ENCODE peak calls at places on chromosome 21, in nine cellular contexts. One of them, this sample, is unnamed.

GRCh38 chr21:35234725-35235124 is 185.6 kb upstream of the RUNX1 start:
- DNase-seq in omental fat pad: no peak
- DNase-seq in IMR-90: no peak
- DNase-seq in brain microvascular endothelial cell: no peak
- DNase-seq in left ventricle myocardium inferior: no peak
- DNase-seq in stomach: no peak
- DNase-seq in GM06990: peak
- DNase-seq in epithelial cell of esophagus: no peak
- DNase-seq in cardiac fibroblast: no peak
- DNase-seq in this sample: no peak

GRCh38 chr21:43667191-43667904 is 8.0 kb downstream of the RRP1B start:
- DNase-seq in left ventricle myocardium inferior: no peak
- DNase-seq in cardiac fibroblast: peak
- DNase-seq in GM06990: no peak
- DNase-seq in IMR-90: peak
- DNase-seq in epithelial cell of esophagus: peak
- DNase-seq in stomach: no peak
- DNase-seq in brain microvascular endothelial cell: peak
- DNase-seq in omental fat pad: no peak
- DNase-seq in this sample: no peak

GRCh38 chr21:36207577-36208320 is 51.1 kb downstream of the DOP1B start:
- DNase-seq in brain microvascular endothelial cell: peak
- DNase-seq in IMR-90: peak
- DNase-seq in omental fat pad: no peak
- DNase-seq in stomach: no peak
- DNase-seq in left ventricle myocardium inferior: no peak
- DNase-seq in cardiac fibroblast: peak
- DNase-seq in GM06990: no peak
- DNase-seq in epithelial cell of esophagus: peak
- DNase-seq in this sample: no peak

GRCh38 chr21:42553435-42553834 is 39.8 kb downstream of the SLC37A1 start:
- DNase-seq in stomach: no peak
- DNase-seq in IMR-90: no peak
- DNase-seq in cardiac fibroblast: no peak
- DNase-seq in left ventricle myocardium inferior: no peak
- DNase-seq in epithelial cell of esophagus: no peak
- DNase-seq in brain microvascular endothelial cell: no peak
- DNase-seq in GM06990: no peak
- DNase-seq in omental fat pad: no peak
- DNase-seq in this sample: no peak

GRCh38 chr21:46605759-46606426 is 1.0 kb upstream of the S100B start:
- DNase-seq in left ventricle myocardium inferior: peak
- DNase-seq in brain microvascular endothelial cell: no peak
- DNase-seq in epithelial cell of esophagus: no peak
- DNase-seq in GM06990: peak
- DNase-seq in IMR-90: no peak
- DNase-seq in omental fat pad: no peak
- DNase-seq in cardiac fibroblast: no peak
- DNase-seq in stomach: peak
- DNase-seq in this sample: peak

GRCh38 chr21:42777757-42778344 is 101.5 kb downstream of the WDR4 start:
- DNase-seq in left ventricle myocardium inferior: no peak
- DNase-seq in cardiac fibroblast: no peak
- DNase-seq in IMR-90: no peak
- DNase-seq in brain microvascular endothelial cell: no peak
- DNase-seq in epithelial cell of esophagus: no peak
- DNase-seq in stomach: no peak
- DNase-seq in GM06990: no peak
- DNase-seq in omental fat pad: no peak
- DNase-seq in this sample: peak

GRCh38 chr21:34942911-34943310 is 106.2 kb downstream of the RUNX1 start:
- DNase-seq in stomach: no peak
- DNase-seq in brain microvascular endothelial cell: no peak
- DNase-seq in cardiac fibroblast: no peak
- DNase-seq in GM06990: peak
- DNase-seq in epithelial cell of esophagus: no peak
- DNase-seq in omental fat pad: no peak
- DNase-seq in left ventricle myocardium inferior: no peak
- DNase-seq in IMR-90: no peak
- DNase-seq in this sample: no peak

GRCh38 chr21:43023175-43023574 is 48.8 kb downstream of the PKNOX1 start:
- DNase-seq in stomach: no peak
- DNase-seq in GM06990: no peak
- DNase-seq in brain microvascular endothelial cell: no peak
- DNase-seq in cardiac fibroblast: no peak
- DNase-seq in omental fat pad: no peak
- DNase-seq in IMR-90: peak
- DNase-seq in left ventricle myocardium inferior: no peak
- DNase-seq in epithelial cell of esophagus: no peak
- DNase-seq in this sample: no peak

GRCh38 chr21:39611547-39612190 is 1.1 kb upstream of the B3GALT5 start:
- DNase-seq in brain microvascular endothelial cell: no peak
- DNase-seq in omental fat pad: no peak
- DNase-seq in epithelial cell of esophagus: no peak
- DNase-seq in stomach: no peak
- DNase-seq in GM06990: no peak
- DNase-seq in left ventricle myocardium inferior: no peak
- DNase-seq in cardiac fibroblast: no peak
- DNase-seq in IMR-90: no peak
- DNase-seq in this sample: no peak

GRCh38 chr21:43921602-43921978 is 56.6 kb downstream of the AGPAT3 start:
- DNase-seq in stomach: no peak
- DNase-seq in epithelial cell of esophagus: no peak
- DNase-seq in GM06990: peak
- DNase-seq in left ventricle myocardium inferior: peak
- DNase-seq in IMR-90: no peak
- DNase-seq in cardiac fibroblast: no peak
- DNase-seq in brain microvascular endothelial cell: no peak
- DNase-seq in omental fat pad: no peak
- DNase-seq in this sample: no peak

GRCh38 chr21:26845066-26845749 is at the start of gene ADAMTS1:
- DNase-seq in left ventricle myocardium inferior: peak
- DNase-seq in GM06990: no peak
- DNase-seq in stomach: peak
- DNase-seq in brain microvascular endothelial cell: peak
- DNase-seq in epithelial cell of esophagus: peak
- DNase-seq in omental fat pad: peak
- DNase-seq in cardiac fibroblast: peak
- DNase-seq in IMR-90: peak
- DNase-seq in this sample: peak

GRCh38 chr21:43881283-43881682 is 16.3 kb downstream of the AGPAT3 start:
- DNase-seq in brain microvascular endothelial cell: no peak
- DNase-seq in left ventricle myocardium inferior: no peak
- DNase-seq in epithelial cell of esophagus: no peak
- DNase-seq in stomach: no peak
- DNase-seq in cardiac fibroblast: no peak
- DNase-seq in GM06990: no peak
- DNase-seq in omental fat pad: no peak
- DNase-seq in IMR-90: no peak
- DNase-seq in this sample: no peak

GRCh38 chr21:31470896-31471694 is 127.0 kb upstream of the TIAM1 start:
- DNase-seq in left ventricle myocardium inferior: no peak
- DNase-seq in cardiac fibroblast: no peak
- DNase-seq in GM06990: no peak
- DNase-seq in brain microvascular endothelial cell: no peak
- DNase-seq in stomach: no peak
- DNase-seq in omental fat pad: no peak
- DNase-seq in IMR-90: no peak
- DNase-seq in epithelial cell of esophagus: no peak
- DNase-seq in this sample: no peak

GRCh38 chr21:32520885-32521735 is 64.2 kb downstream of the TCP10L start:
- DNase-seq in brain microvascular endothelial cell: peak
- DNase-seq in epithelial cell of esophagus: peak
- DNase-seq in GM06990: no peak
- DNase-seq in left ventricle myocardium inferior: peak
- DNase-seq in stomach: peak
- DNase-seq in cardiac fibroblast: peak
- DNase-seq in omental fat pad: peak
- DNase-seq in IMR-90: peak
- DNase-seq in this sample: no peak

GRCh38 chr21:34900376-34900775 is 148.7 kb downstream of the RUNX1 start:
- DNase-seq in epithelial cell of esophagus: peak
- DNase-seq in brain microvascular endothelial cell: no peak
- DNase-seq in omental fat pad: no peak
- DNase-seq in cardiac fibroblast: no peak
- DNase-seq in stomach: no peak
- DNase-seq in IMR-90: no peak
- DNase-seq in GM06990: no peak
- DNase-seq in left ventricle myocardium inferior: no peak
- DNase-seq in this sample: no peak

GRCh38 chr21:42657676-42658319 is 4.4 kb downstream of the PDE9A start:
- DNase-seq in brain microvascular endothelial cell: no peak
- DNase-seq in omental fat pad: no peak
- DNase-seq in left ventricle myocardium inferior: no peak
- DNase-seq in cardiac fibroblast: no peak
- DNase-seq in GM06990: no peak
- DNase-seq in epithelial cell of esophagus: no peak
- DNase-seq in IMR-90: no peak
- DNase-seq in stomach: no peak
- DNase-seq in this sample: no peak

GRCh38 chr21:38905328-38905727 is 99.6 kb downstream of the ETS2 start:
- DNase-seq in omental fat pad: no peak
- DNase-seq in cardiac fibroblast: no peak
- DNase-seq in IMR-90: no peak
- DNase-seq in brain microvascular endothelial cell: no peak
- DNase-seq in stomach: no peak
- DNase-seq in left ventricle myocardium inferior: no peak
- DNase-seq in GM06990: no peak
- DNase-seq in epithelial cell of esophagus: no peak
- DNase-seq in this sample: no peak

GRCh38 chr21:42358261-42358660 is 7.5 kb upstream of the TFF2 start:
- DNase-seq in left ventricle myocardium inferior: no peak
- DNase-seq in epithelial cell of esophagus: no peak
- DNase-seq in GM06990: no peak
- DNase-seq in omental fat pad: no peak
- DNase-seq in cardiac fibroblast: no peak
- DNase-seq in IMR-90: no peak
- DNase-seq in brain microvascular endothelial cell: no peak
- DNase-seq in stomach: no peak
- DNase-seq in this sample: no peak

GRCh38 chr21:42534361-42534900 is 20.8 kb downstream of the SLC37A1 start:
- DNase-seq in GM06990: no peak
- DNase-seq in left ventricle myocardium inferior: no peak
- DNase-seq in cardiac fibroblast: no peak
- DNase-seq in omental fat pad: no peak
- DNase-seq in IMR-90: no peak
- DNase-seq in epithelial cell of esophagus: no peak
- DNase-seq in stomach: peak
- DNase-seq in brain microvascular endothelial cell: no peak
- DNase-seq in this sample: no peak

GRCh38 chr21:38807481-38807880 is 1.8 kb downstream of the ETS2 start:
- DNase-seq in cardiac fibroblast: no peak
- DNase-seq in IMR-90: no peak
- DNase-seq in GM06990: no peak
- DNase-seq in omental fat pad: no peak
- DNase-seq in epithelial cell of esophagus: no peak
- DNase-seq in left ventricle myocardium inferior: no peak
- DNase-seq in brain microvascular endothelial cell: no peak
- DNase-seq in stomach: no peak
- DNase-seq in this sample: no peak

GRCh38 chr21:31117046-31117916 is 79.0 kb upstream of the KRTAP19-8 start:
- DNase-seq in IMR-90: peak
- DNase-seq in omental fat pad: no peak
- DNase-seq in left ventricle myocardium inferior: no peak
- DNase-seq in cardiac fibroblast: peak
- DNase-seq in brain microvascular endothelial cell: peak
- DNase-seq in epithelial cell of esophagus: peak
- DNase-seq in GM06990: no peak
- DNase-seq in stomach: no peak
- DNase-seq in this sample: no peak

GRCh38 chr21:34797926-34798595 is 129.3 kb downstream of the CLIC6 start:
- DNase-seq in IMR-90: no peak
- DNase-seq in GM06990: no peak
- DNase-seq in epithelial cell of esophagus: peak
- DNase-seq in left ventricle myocardium inferior: no peak
- DNase-seq in stomach: no peak
- DNase-seq in omental fat pad: no peak
- DNase-seq in brain microvascular endothelial cell: no peak
- DNase-seq in cardiac fibroblast: no peak
- DNase-seq in this sample: no peak

DNA sequence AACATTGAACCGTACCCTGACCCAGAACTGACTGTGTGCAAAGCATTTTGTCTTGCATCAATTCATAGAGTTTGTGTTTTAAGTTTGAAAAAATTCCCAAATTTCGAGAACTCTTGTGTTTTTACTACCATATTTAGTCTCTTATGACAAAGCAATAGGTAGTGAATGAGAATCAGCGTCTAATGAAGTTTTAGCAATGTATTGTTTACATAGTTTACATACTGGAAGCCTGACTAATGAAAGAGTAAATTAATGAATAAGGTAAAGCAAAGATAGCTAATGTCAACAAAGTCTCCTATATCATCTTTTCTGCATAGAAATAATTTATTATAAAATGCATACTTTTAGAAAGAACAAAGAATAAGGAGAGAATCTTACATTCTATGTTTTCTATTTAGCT is 1943.6 kb downstream of the NCAM2 start:
- DNase-seq in GM06990: no peak
- DNase-seq in omental fat pad: no peak
- DNase-seq in brain microvascular endothelial cell: no peak
- DNase-seq in IMR-90: no peak
- DNase-seq in cardiac fibroblast: no peak
- DNase-seq in epithelial cell of esophagus: no peak
- DNase-seq in left ventricle myocardium inferior: no peak
- DNase-seq in stomach: no peak
- DNase-seq in this sample: no peak
- TF ChIP-seq CTCF in GM06990: no peak
- TF ChIP-seq CTCF in omental fat pad: no peak
- TF ChIP-seq CTCF in brain microvascular endothelial cell: no peak
- TF ChIP-seq CTCF in IMR-90: no peak
- TF ChIP-seq CTCF in cardiac fibroblast: no peak
- TF ChIP-seq CTCF in epithelial cell of esophagus: no peak
- TF ChIP-seq CTCF in left ventricle myocardium inferior: no peak
- TF ChIP-seq CTCF in stomach: no peak
- TF ChIP-seq CTCF in this sample: no peak

GRCh38 chr21:45098867-45099266 is 24.5 kb downstream of the ADARB1 start:
- DNase-seq in stomach: no peak
- DNase-seq in IMR-90: no peak
- DNase-seq in GM06990: no peak
- DNase-seq in left ventricle myocardium inferior: no peak
- DNase-seq in omental fat pad: no peak
- DNase-seq in cardiac fibroblast: peak
- DNase-seq in epithelial cell of esophagus: peak
- DNase-seq in brain microvascular endothelial cell: no peak
- DNase-seq in this sample: peak
- TF ChIP-seq CTCF in stomach: no peak
- TF ChIP-seq CTCF in IMR-90: peak
- TF ChIP-seq CTCF in GM06990: peak
- TF ChIP-seq CTCF in left ventricle myocardium inferior: peak
- TF ChIP-seq CTCF in omental fat pad: no peak
- TF ChIP-seq CTCF in cardiac fibroblast: peak
- TF ChIP-seq CTCF in epithelial cell of esophagus: peak
- TF ChIP-seq CTCF in brain microvascular endothelial cell: peak
- TF ChIP-seq CTCF in this sample: peak

GRCh38 chr21:14949603-14950002 is 115.2 kb downstream of the NRIP1 start:
- DNase-seq in omental fat pad: no peak
- DNase-seq in left ventricle myocardium inferior: no peak
- DNase-seq in cardiac fibroblast: no peak
- DNase-seq in stomach: no peak
- DNase-seq in epithelial cell of esophagus: no peak
- DNase-seq in brain microvascular endothelial cell: no peak
- DNase-seq in GM06990: no peak
- DNase-seq in IMR-90: no peak
- DNase-seq in this sample: no peak
- TF ChIP-seq CTCF in omental fat pad: no peak
- TF ChIP-seq CTCF in left ventricle myocardium inferior: no peak
- TF ChIP-seq CTCF in cardiac fibroblast: no peak
- TF ChIP-seq CTCF in stomach: no peak
- TF ChIP-seq CTCF in epithelial cell of esophagus: no peak
- TF ChIP-seq CTCF in brain microvascular endothelial cell: no peak
- TF ChIP-seq CTCF in GM06990: no peak
- TF ChIP-seq CTCF in IMR-90: no peak
- TF ChIP-seq CTCF in this sample: no peak

GRCh38 chr21:33780631-33781030 is 135.0 kb downstream of the ATP5PO start:
- DNase-seq in GM06990: no peak
- DNase-seq in omental fat pad: no peak
- DNase-seq in IMR-90: peak
- DNase-seq in left ventricle myocardium inferior: no peak
- DNase-seq in cardiac fibroblast: peak
- DNase-seq in epithelial cell of esophagus: no peak
- DNase-seq in brain microvascular endothelial cell: no peak
- DNase-seq in stomach: no peak
- DNase-seq in this sample: no peak
- TF ChIP-seq CTCF in GM06990: no peak
- TF ChIP-seq CTCF in omental fat pad: no peak
- TF ChIP-seq CTCF in IMR-90: no peak
- TF ChIP-seq CTCF in left ventricle myocardium inferior: no peak
- TF ChIP-seq CTCF in cardiac fibroblast: no peak
- TF ChIP-seq CTCF in epithelial cell of esophagus: no peak
- TF ChIP-seq CTCF in brain microvascular endothelial cell: no peak
- TF ChIP-seq CTCF in stomach: no peak
- TF ChIP-seq CTCF in this sample: no peak